ENCODE peak calls at places on chromosomes 4 and X, in six cellular contexts. A, I, G, B, J and O are unnamed samples.

GRCh38 chr4:184450045-184450444 is 24.3 kb downstream of the IRF2 start:
- DNase-seq in A (no peak), I (no peak), G (no peak), B (no peak), J (no peak), O (no peak)

GRCh38 chr4:22187203-22187835 is 238.7 kb upstream of the KCNIP4 start:
- DNase-seq in A (no peak), I (no peak), G (no peak), B (no peak), J (no peak), O (no peak)

GRCh38 chrX:154540897-154541535 is 5.6 kb downstream of the G6PD start:
- DNase-seq in A (no peak), I (no peak), G (no peak), B (no peak), J (peak), O (no peak)

GRCh38 chr4:94577136-94577535 is 125.4 kb downstream of the PDLIM5 start:
- DNase-seq in A (no peak), I (peak), G (peak), B (no peak), J (no peak), O (no peak)

GRCh38 chr4:76011700-76012387 is 4.5 kb upstream of the CXCL9 start:
- DNase-seq in A (no peak), I (no peak), G (peak), B (no peak), J (peak), O (no peak)

GRCh38 chrX:13428055-13428786 is 108.4 kb upstream of the ATXN3L start:
- DNase-seq in A (no peak), I (no peak), G (no peak), B (peak), J (peak), O (no peak)

GRCh38 chrX:78237127-78237526 is 90.3 kb downstream of the CYSLTR1 start:
- DNase-seq in A (no peak), I (no peak), G (no peak), B (no peak), J (no peak), O (no peak)

GRCh38 chr4:85598936-85599335 is 124.0 kb downstream of the ARHGAP24 start:
- DNase-seq in A (no peak), I (no peak), G (no peak), B (no peak), J (no peak), O (no peak)

GRCh38 chr4:83267835-83268475 is 16.6 kb downstream of the COQ2 start:
- DNase-seq in A (no peak), I (no peak), G (no peak), B (no peak), J (no peak), O (no peak)

GRCh38 chrX:107747596-107748161 is 27.9 kb downstream of the TSC22D3 start:
- DNase-seq in A (no peak), I (no peak), G (no peak), B (no peak), J (no peak), O (no peak)

GRCh38 chr4:20445933-20446723 is 194.4 kb downstream of the SLIT2 start:
- DNase-seq in A (no peak), I (no peak), G (no peak), B (no peak), J (no peak), O (no peak)

GRCh38 chr4:108547682-108548081 is 72.7 kb upstream of the RPL34 start:
- DNase-seq in A (no peak), I (no peak), G (no peak), B (no peak), J (no peak), O (no peak)

GRCh38 chr4:110012917-110013316 is 100.2 kb downstream of the EGF start:
- DNase-seq in A (no peak), I (no peak), G (no peak), B (no peak), J (no peak), O (no peak)

GRCh38 chr4:43331226-43332078 is 438.9 kb downstream of the GRXCR1 start:
- DNase-seq in A (no peak), I (no peak), G (no peak), B (no peak), J (no peak), O (no peak)

GRCh38 chr4:112327950-112328349 is 30.8 kb downstream of the ALPK1 start:
- DNase-seq in A (no peak), I (no peak), G (no peak), B (no peak), J (no peak), O (no peak)

DNA sequence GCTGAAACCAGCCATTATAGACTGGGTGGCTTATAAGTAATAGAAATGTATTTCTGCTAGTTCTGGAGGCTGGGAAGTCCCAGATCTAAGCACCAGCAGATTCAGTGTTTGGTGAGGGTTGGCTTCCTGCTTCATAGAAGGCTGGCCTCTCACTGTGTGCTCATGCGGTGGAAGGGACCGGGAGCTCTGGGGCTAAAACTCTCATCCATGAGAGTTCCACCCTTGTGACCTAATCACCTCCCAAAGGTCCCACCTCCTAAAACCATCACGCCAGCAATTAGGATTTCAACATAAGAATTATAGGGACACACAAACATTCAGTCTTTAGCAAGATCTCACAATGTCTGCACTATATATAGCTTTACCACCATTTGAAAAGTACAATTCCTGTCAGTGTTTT is 215.2 kb downstream of the CBR4 start:
- DNase-seq in A (no peak), I (no peak), G (no peak), B (no peak), J (no peak), O (peak)
- H3K27ac ChIP-seq in A (no peak), I (no peak), G (no peak), B (peak), J (no peak), O (no peak)

GRCh38 chr4:158521490-158522111 is at the start of gene RXFP1:
- DNase-seq in A (no peak), I (no peak), G (no peak), B (no peak), J (no peak), O (no peak)
- H3K4me3 ChIP-seq in A (no peak), I (no peak), G (no peak), B (no peak), J (no peak), O (peak)

GRCh38 chr4:159981457-159981856 is 878.6 kb downstream of the RAPGEF2 start:
- DNase-seq in A (no peak), I (no peak), G (no peak), B (no peak), J (no peak), O (no peak)

GRCh38 chr4:159983080-159983479 is 880.2 kb downstream of the RAPGEF2 start:
- DNase-seq in A (no peak), I (no peak), G (no peak), B (no peak), J (no peak), O (no peak)

GRCh38 chr4:159979351-159979750 is 876.5 kb downstream of the RAPGEF2 start:
- DNase-seq in A (no peak), I (no peak), G (no peak), B (no peak), J (no peak), O (no peak)

GRCh38 chr4:159979953-159980352 is 877.1 kb downstream of the RAPGEF2 start:
- DNase-seq in A (no peak), I (no peak), G (no peak), B (no peak), J (no peak), O (no peak)

GRCh38 chr4:159977907-159978617 is 875.2 kb downstream of the RAPGEF2 start:
- DNase-seq in A (no peak), I (no peak), G (no peak), B (no peak), J (no peak), O (no peak)
- H3K27ac ChIP-seq in A (no peak), I (no peak), G (no peak), B (no peak), J (no peak), O (no peak)

GRCh38 chrX:40004916-40005289 is 92.9 kb downstream of the BCOR start:
- DNase-seq in A (no peak), I (no peak), G (no peak), B (no peak), J (no peak), O (no peak)
- H3K4me3 ChIP-seq in A (no peak), I (no peak), G (no peak), B (no peak), J (no peak), O (peak)

GRCh38 chr4:171785392-171785791 is 27.8 kb upstream of the GALNTL6 start:
- DNase-seq in A (no peak), I (no peak), G (no peak), B (no peak), J (no peak), O (no peak)
- H3K27ac ChIP-seq in A (no peak), I (no peak), G (no peak), B (no peak), J (no peak), O (no peak)

GRCh38 chr4:121799888-121800501 is 1.1 kb upstream of the EXOSC9 start:
- DNase-seq in A (no peak), I (no peak), G (no peak), B (no peak), J (no peak), O (no peak)
- H3K4me3 ChIP-seq in A (no peak), I (no peak), G (no peak), B (no peak), J (no peak), O (no peak)

DNA sequence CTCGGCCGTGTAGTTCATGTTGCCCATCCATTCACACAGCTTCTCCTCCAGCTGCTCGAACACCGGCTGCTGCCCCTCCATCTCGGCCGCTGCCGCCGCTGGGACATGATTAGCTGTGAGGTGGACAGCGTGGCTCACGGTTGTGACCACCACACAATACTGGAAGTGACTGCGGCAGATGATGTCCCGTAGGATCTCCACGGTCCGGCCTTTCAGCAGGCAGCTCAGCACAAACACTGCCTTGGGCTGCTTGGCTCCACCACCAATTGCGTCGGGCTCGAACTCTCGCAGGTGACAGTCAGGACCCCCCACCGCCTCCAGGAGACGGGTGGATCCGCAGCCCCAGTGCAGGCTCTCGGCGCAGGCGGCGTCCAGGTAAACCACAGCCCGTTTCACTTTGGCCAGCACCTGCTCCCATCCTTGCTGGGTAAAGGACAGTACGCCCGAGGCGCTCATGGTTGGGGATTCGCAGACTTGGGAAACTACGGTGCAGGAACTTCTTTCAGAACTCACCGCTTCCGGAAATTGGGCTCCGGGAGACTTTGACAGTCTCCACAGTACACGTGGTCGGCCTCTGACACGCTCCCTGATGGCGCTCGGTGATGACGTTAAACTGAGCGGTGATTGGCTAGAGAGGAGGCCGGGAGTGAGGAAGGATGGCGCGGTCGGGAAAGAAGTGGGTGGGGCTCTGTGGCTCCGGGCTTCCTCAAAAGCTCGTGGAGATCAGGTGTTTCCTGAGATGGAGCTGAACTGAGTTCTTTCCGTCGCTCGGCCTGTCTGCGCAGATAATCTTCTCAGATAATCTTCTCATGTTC is at the start of gene SCFD2:
- DNase-seq in A (peak), I (peak), G (peak), B (peak), J (peak), O (peak)
- H3K27ac ChIP-seq in A (peak), I (peak), G (peak), B (peak), J (no peak), O (no peak)

GRCh38 chr4:2497931-2498330 is 29.0 kb downstream of the RNF4 start:
- DNase-seq in A (no peak), I (no peak), G (no peak), B (no peak), J (no peak), O (no peak)

GRCh38 chr4:2500547-2500946 is 31.6 kb downstream of the RNF4 start:
- DNase-seq in A (no peak), I (no peak), G (no peak), B (no peak), J (no peak), O (no peak)

GRCh38 chr4:2503809-2504208 is 32.6 kb upstream of the FAM193A start:
- DNase-seq in A (no peak), I (no peak), G (no peak), B (no peak), J (no peak), O (no peak)

GRCh38 chr4:2497324-2497723 is 28.4 kb downstream of the RNF4 start:
- DNase-seq in A (no peak), I (no peak), G (no peak), B (no peak), J (no peak), O (no peak)

GRCh38 chr4:2501034-2501594 is 32.2 kb downstream of the RNF4 start:
- DNase-seq in A (no peak), I (no peak), G (no peak), B (no peak), J (no peak), O (no peak)
- H3K4me3 ChIP-seq in A (no peak), I (no peak), G (no peak), B (no peak), J (no peak), O (no peak)